ENCODE peak calls at places on chromosomes 5 and 9, in five cellular contexts. N is neuronal stem cell, Z is sciatic nerve, L is activated T-cell treated with anti-CD3 and anti-CD28 coated beads for 1 hour, D is EH. V is an unnamed sample.

GRCh38 chr9:85639675-85640186 is 102.0 kb downstream of the AGTPBP1 start:
- DNase-seq in N (no peak), D (no peak), L (no peak), Z (no peak), V (no peak)

GRCh38 chr5:84411832-84412605 is 27.3 kb upstream of the EDIL3 start:
- DNase-seq in N (no peak), L (no peak), D (no peak), Z (no peak), V (no peak)

GRCh38 chr5:150658699-150659265 is 2.3 kb upstream of the MYOZ3 start:
- DNase-seq in Z (no peak), L (no peak), N (no peak), D (no peak), V (no peak)

GRCh38 chr5:114412509-114413171 is 50.8 kb downstream of the KCNN2 start:
- DNase-seq in D (peak; percentile 96), N (no peak), L (no peak), Z (no peak), V (no peak)

GRCh38 chr9:86575825-86576488 is 221.7 kb upstream of the TUT7 start:
- DNase-seq in D (no peak), N (no peak), Z (no peak), L (no peak), V (no peak)

GRCh38 chr5:158758666-158759065 is 341.1 kb downstream of the EBF1 start:
- DNase-seq in N (no peak), L (no peak), Z (no peak), D (peak; percentile 79), V (no peak)

GRCh38 chr9:119688547-119688946 is 319.3 kb upstream of the BRINP1 start:
- DNase-seq in N (no peak), L (no peak), Z (no peak), D (no peak), V (no peak)

GRCh38 chr9:136899196-136899595 is 12.9 kb downstream of the TRAF2 start:
- DNase-seq in N (no peak), L (no peak), D (no peak), Z (no peak), V (no peak)

GRCh38 chr5:83169938-83170337 is 92.6 kb downstream of the XRCC4 start:
- DNase-seq in L (no peak), D (no peak), N (no peak), Z (no peak), V (no peak)

GRCh38 chr5:40221796-40222195 is 457.9 kb upstream of the PTGER4 start:
- DNase-seq in D (peak; percentile 94), Z (no peak), L (no peak), N (no peak), V (no peak)

GRCh38 chr5:119269061-119269579 is 86.7 kb upstream of the TNFAIP8 start:
- DNase-seq in Z (no peak), N (peak; percentile 33), L (no peak), D (peak; percentile 36), V (no peak)

GRCh38 chr5:951940-952596 is 56.5 kb upstream of the NKD2 start:
- DNase-seq in N (no peak), Z (no peak), L (no peak), D (no peak), V (no peak)

GRCh38 chr9:137162505-137163100 is 7.2 kb downstream of the LRRC26 start:
- DNase-seq in N (no peak), D (peak; percentile 19), Z (no peak), L (no peak), V (no peak)

GRCh38 chr5:79878721-79879336 is 112.2 kb downstream of the MTX3 start:
- DNase-seq in D (peak; percentile 15), N (no peak), Z (no peak), L (no peak), V (no peak)

GRCh38 chr9:31715250-31715649 is 669.2 kb upstream of the ACO1 start:
- DNase-seq in Z (no peak), L (no peak), N (no peak), D (no peak), V (no peak)

GRCh38 chr9:127036437-127036836 is 86.0 kb downstream of the ANGPTL2 start:
- DNase-seq in L (no peak), N (no peak), Z (no peak), D (no peak), V (no peak)

GRCh38 chr9:76926324-76926731 is 20.4 kb upstream of the PRUNE2 start:
- DNase-seq in N (no peak), L (no peak), D (peak; percentile 92), Z (no peak), V (no peak)

GRCh38 chr9:34653610-34654072 is 1.7 kb downstream of the IL11RA start:
- DNase-seq in D (peak; percentile 59), N (no peak), L (no peak), Z (no peak), V (no peak)

GRCh38 chr5:41071975-41072374 is 833 bp upstream of the MROH2B start:
- DNase-seq in L (no peak), D (peak; percentile 78), Z (no peak), N (no peak), V (no peak)

GRCh38 chr5:1295650-1296037 is 776 bp upstream of the TERT start:
- DNase-seq in L (no peak), N (no peak), Z (peak; percentile 47), D (no peak), V (no peak)

GRCh38 chr9:94149696-94150095 is 65.4 kb downstream of the PTPDC1 start:
- DNase-seq in Z (no peak), D (no peak), L (no peak), N (no peak), V (no peak)

GRCh38 chr9:77402286-77402685 is 225.0 kb downstream of the VPS13A start:
- DNase-seq in Z (no peak), L (no peak), N (no peak), D (peak; percentile 38), V (no peak)

GRCh38 chr5:17132444-17133083 is 84.9 kb upstream of the BASP1 start:
- DNase-seq in D (peak; percentile 58), Z (no peak), L (no peak), N (no peak), V (no peak)

GRCh38 chr5:67268233-67269011 is 71.8 kb upstream of the CD180 start:
- DNase-seq in D (peak; percentile 95), N (peak; percentile 32), Z (peak; percentile 83), L (no peak), V (peak; percentile 91)

GRCh38 chr9:2227468-2227867 is 212.3 kb downstream of the SMARCA2 start:
- DNase-seq in N (no peak), Z (no peak), D (peak; percentile 50), L (no peak), V (no peak)

GRCh38 chr5:11588803-11589202 is 315.4 kb downstream of the CTNND2 start:
- DNase-seq in Z (no peak), D (no peak), N (peak; percentile 86), L (no peak), V (no peak)

GRCh38 chr9:21558627-21559401 is 76.7 kb upstream of the IFNE start:
- DNase-seq in Z (no peak), D (peak; percentile 60), L (no peak), N (peak; percentile 9), V (no peak)